ENCODE peak calls at places on chromosomes 5 and 9, in five cellular contexts. R, L, V, G and A are unnamed samples.

GRCh38 chr5:57082441-57083067 is 91.3 kb upstream of the GPBP1 start:
- DNase-seq in G (no peak), R (no peak), L (peak), V (peak), A (peak)

GRCh38 chr5:173329370-173330150 is 1.3 kb upstream of the STC2 start:
- DNase-seq in V (peak), G (peak), L (peak), R (peak), A (no peak)

GRCh38 chr9:131475956-131476776 is 26.6 kb upstream of the POMT1 start:
- DNase-seq in G (peak), L (no peak), V (no peak), R (no peak), A (no peak)

GRCh38 chr9:131395027-131395744 is 1.3 kb downstream of the PRRC2B start:
- DNase-seq in R (peak), L (no peak), V (peak), G (peak), A (peak)

GRCh38 chr5:72852356-72852755 is 35.9 kb downstream of the TNPO1 start:
- DNase-seq in V (no peak), L (no peak), G (no peak), R (no peak), A (no peak)

GRCh38 chr9:133306242-133307194 is 29.5 kb downstream of the SURF6 start:
- DNase-seq in V (peak), L (no peak), G (no peak), R (no peak), A (no peak)

GRCh38 chr5:111892949-111893348 is 136.0 kb upstream of the NREP start:
- DNase-seq in V (no peak), R (no peak), G (no peak), L (no peak), A (peak)

GRCh38 chr9:126788631-126789349 is 16.1 kb upstream of the ZBTB43 start:
- DNase-seq in R (no peak), G (no peak), L (peak), V (peak), A (peak)

GRCh38 chr9:88980732-88981336 is 10.4 kb upstream of the S1PR3 start:
- DNase-seq in G (no peak), L (no peak), R (no peak), V (peak), A (peak)

GRCh38 chr9:125659954-125660353 is 47.1 kb downstream of the MAPKAP1 start:
- DNase-seq in V (peak), R (no peak), L (no peak), G (no peak), A (peak)

GRCh38 chr9:4537581-4537980 is 47.3 kb downstream of the SLC1A1 start:
- DNase-seq in R (no peak), L (no peak), G (no peak), V (no peak), A (no peak)

GRCh38 chr9:128979111-128979510 is 31.6 kb downstream of the NUP188 start:
- DNase-seq in L (no peak), R (no peak), V (no peak), G (no peak), A (no peak)

GRCh38 chr5:76579166-76579765 is 43.9 kb downstream of the F2RL2 start:
- DNase-seq in V (no peak), L (no peak), G (no peak), R (no peak), A (no peak)

GRCh38 chr5:82334856-82335255 is 56.7 kb upstream of the RPS23 start:
- DNase-seq in R (no peak), V (peak), G (no peak), L (no peak), A (peak)

GRCh38 chr9:98491778-98492177 is 217.0 kb downstream of the GABBR2 start:
- DNase-seq in R (peak), L (no peak), G (no peak), V (peak), A (peak)

GRCh38 chr5:145976431-145977155 is 40.2 kb downstream of the SH3RF2 start:
- DNase-seq in V (peak), R (peak), L (peak), G (no peak), A (peak)

GRCh38 chr9:1522219-1522767 is 472.1 kb downstream of the DMRT2 start:
- DNase-seq in G (no peak), L (no peak), V (no peak), R (no peak), A (no peak)

GRCh38 chr5:33322632-33323031 is 118.1 kb upstream of the TARS1 start:
- DNase-seq in R (no peak), G (no peak), L (no peak), V (no peak), A (peak)

GRCh38 chr5:15008911-15009310 is 137.3 kb upstream of the ANKH start:
- DNase-seq in R (no peak), G (no peak), V (peak), L (peak), A (no peak)

GRCh38 chr9:113664176-113664875 is 200.8 kb downstream of the RGS3 start:
- DNase-seq in L (no peak), R (no peak), V (no peak), G (peak), A (no peak)

GRCh38 chr5:136006767-136007251 is 22.0 kb upstream of the TGFBI start:
- DNase-seq in G (peak), R (no peak), L (peak), V (peak), A (peak)

GRCh38 chr9:125732562-125732961 is 14.6 kb upstream of the PBX3 start:
- DNase-seq in R (peak), G (peak), L (no peak), V (no peak), A (no peak)

GRCh38 chr5:157511656-157512644 is 51.9 kb downstream of the NIPAL4 start:
- DNase-seq in R (peak), G (no peak), V (peak), L (peak), A (peak)

GRCh38 chr9:127130661-127131538 is 8.5 kb upstream of the ANGPTL2 start:
- DNase-seq in R (peak), V (peak), L (no peak), G (no peak), A (peak)

GRCh38 chr9:18459958-18460584 is 13.9 kb upstream of the ADAMTSL1 start:
- DNase-seq in G (no peak), V (peak), R (no peak), L (peak), A (peak)

GRCh38 chr9:21528123-21528808 is 46.2 kb upstream of the IFNE start:
- DNase-seq in G (no peak), R (no peak), V (no peak), L (no peak), A (no peak)

GRCh38 chr5:116577064-116577788 is 2.6 kb upstream of the SEMA6A start:
- DNase-seq in L (no peak), V (no peak), G (peak), R (no peak), A (no peak)

GRCh38 chr9:136160321-136160938 is 41.8 kb upstream of the TMEM250 start:
- DNase-seq in L (no peak), G (no peak), R (no peak), V (no peak), A (no peak)

GRCh38 chr5:9301200-9301599 is 244.7 kb downstream of the SEMA5A start:
- DNase-seq in L (no peak), V (no peak), G (no peak), R (no peak), A (peak)
- H3K4me3 ChIP-seq in L (no peak), V (no peak), G (no peak), R (no peak), A (no peak)

DNA sequence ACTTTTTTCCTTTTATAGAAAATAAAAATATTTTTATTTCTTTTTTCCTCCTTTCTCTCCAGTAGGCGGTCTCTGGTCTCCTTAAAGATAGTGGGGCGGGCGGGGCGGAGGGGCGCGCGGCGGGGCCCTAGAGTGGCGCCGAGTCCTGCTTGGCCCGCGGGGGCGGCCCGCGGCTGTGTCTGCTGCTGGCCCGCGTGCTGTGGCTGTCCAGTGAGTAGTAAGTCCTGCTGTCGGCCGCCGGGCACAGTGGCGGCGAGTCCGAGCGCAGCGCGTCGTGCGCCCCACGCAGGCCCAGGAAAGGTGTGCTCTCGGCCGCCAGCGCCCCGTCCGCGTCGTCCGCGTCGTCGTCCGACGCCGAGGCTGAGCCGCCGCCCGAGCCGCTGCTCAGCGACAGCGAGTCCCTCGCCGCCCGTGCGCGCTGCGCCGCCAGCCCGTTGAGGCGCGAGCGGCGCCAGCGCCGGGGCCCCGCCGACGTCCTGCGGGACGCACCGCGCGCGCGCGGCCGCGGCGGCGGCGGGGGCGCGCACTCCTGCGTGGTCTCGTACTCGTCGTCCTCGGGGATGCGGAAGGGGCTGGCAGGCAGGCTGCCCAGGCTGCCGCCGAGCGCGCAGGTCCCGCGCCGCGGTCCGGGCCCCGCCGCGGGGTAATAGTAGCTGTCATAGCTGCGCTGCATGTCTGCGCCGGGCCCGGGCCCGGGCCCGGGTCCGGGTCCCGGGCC is 52.3 kb downstream of the PSD2 start:
- DNase-seq in G (peak), L (peak), R (peak), V (peak), A (peak)
- TF ChIP-seq CTCF in G (peak), L (no peak), R (peak), V (no peak), A (no peak)

GRCh38 chr5:177362871-177363507 is 5.3 kb downstream of the RGS14 start:
- DNase-seq in R (peak), V (no peak), L (peak), G (peak), A (peak)
- H3K4me3 ChIP-seq in R (no peak), V (peak), L (peak), G (peak), A (peak)

DNA sequence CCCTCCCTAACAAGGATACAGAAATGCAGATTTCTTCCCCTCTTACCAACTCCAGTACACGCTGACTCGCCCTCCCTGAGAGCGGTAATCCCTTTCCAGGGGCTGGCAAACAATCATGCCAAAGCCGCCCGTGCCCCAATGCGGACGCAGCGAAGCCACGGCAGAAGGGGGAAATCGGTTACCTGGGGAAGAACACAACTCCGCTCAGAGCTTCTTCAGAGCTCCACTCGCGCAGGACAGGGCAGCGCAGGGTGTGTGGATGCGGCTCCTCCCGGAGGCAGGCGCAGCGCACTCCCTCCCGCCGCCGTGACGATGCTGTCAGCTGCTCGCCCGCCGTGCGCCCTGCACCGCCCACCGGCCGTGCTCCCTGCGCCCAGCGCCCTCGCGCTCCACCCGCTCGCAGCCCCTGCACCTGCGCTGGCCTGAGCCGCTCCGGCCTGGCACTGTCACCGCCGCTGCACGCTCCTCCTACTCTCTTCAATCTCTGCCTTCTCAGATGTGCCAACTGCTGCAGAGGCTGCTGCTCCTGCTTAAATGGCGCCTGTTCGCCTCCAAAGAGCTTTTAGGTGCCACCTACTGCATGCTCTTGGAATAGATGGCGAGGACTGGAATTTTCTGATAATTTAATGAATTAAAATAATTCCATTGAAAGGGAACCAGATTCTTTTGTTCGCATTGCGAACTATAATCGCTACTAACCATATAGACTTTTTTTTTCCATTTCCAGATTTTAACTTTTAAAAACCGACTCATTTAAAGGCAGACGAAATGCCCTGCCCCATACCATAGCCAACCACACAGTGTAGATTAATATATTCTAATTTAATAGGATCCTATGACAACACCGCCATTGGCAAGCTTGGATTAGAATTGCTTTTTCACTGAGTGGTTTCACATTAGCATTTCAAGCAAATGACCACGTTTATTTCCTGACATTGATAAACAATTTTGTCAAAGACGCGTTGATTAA is at the start of gene DIRAS2:
- DNase-seq in R (peak), G (peak), V (peak), L (peak), A (peak)
- TF ChIP-seq CTCF in R (peak), G (peak), V (peak), L (peak), A (peak)

GRCh38 chr9:38370231-38370630 is 22.3 kb upstream of the ALDH1B1 start:
- DNase-seq in R (no peak), G (no peak), L (no peak), V (no peak), A (no peak)
- H3K4me3 ChIP-seq in R (no peak), G (no peak), L (no peak), V (no peak), A (no peak)

DNA sequence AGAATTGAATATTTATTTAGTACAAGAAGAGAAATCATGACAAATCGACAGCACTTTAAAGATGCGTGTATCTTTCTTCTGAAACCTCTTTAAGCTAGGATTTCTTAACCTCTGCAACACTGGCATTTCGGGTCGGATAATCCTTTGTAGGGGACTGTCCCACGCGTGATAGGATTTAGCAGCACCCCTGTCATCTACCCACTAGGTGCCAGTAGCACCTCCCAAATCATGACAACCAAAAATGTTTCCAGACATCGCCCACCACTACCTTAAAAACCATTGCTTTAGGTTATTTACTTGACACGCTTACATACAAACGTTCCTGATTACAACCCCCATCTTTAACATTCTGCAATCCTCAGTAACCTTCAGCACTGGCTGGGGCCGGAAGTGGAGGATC is 223.1 kb downstream of the TRIM32 start:
- DNase-seq in G (no peak), V (no peak), R (no peak), L (no peak), A (no peak)
- TF ChIP-seq CTCF in G (peak), V (no peak), R (no peak), L (no peak), A (no peak)

GRCh38 chr9:16082796-16083195 is 530.0 kb downstream of the CCDC171 start:
- DNase-seq in L (no peak), G (no peak), R (no peak), V (no peak), A (no peak)

GRCh38 chr9:16090907-16091629 is 538.2 kb downstream of the CCDC171 start:
- DNase-seq in R (no peak), G (peak), L (no peak), V (no peak), A (no peak)

DNA sequence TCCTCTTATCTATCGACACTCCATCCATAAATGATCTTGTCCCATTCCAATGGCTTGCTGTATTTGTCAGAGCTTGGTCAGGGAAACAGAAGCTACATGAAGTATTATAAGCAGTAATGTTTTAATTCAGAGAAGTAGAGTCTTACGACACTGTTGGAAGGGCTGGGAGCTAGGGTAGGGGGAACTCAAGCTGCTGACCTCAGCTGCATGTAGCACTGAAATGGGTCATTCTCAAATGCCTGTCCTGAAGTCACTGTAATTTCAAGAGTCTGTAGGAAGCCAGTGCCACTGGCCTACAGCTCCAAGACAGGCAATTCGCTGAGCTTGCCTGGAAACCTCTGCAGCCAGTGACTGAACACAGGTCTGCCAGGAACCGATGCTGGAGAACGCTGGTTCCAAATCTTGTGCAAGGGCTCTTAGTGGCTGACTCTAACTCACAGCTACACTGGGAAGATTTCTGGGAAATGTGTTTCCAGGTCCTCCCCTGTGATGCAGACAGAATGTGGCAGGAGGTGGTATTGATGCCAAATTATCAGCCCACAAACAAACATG is 532.4 kb downstream of the CCDC171 start:
- DNase-seq in V (no peak), R (no peak), G (no peak), L (no peak), A (no peak)
- H3K4me3 ChIP-seq in V (no peak), R (no peak), G (no peak), L (no peak), A (no peak)

GRCh38 chr5:142922223-142922952 is 152.2 kb downstream of the ARHGAP26 start:
- DNase-seq in G (no peak), L (peak), R (no peak), V (peak), A (peak)
- TF ChIP-seq CTCF in G (peak), L (peak), R (peak), V (peak), A (peak)